ENCODE peak calls at places on chromosomes 3 and 15, in four cellular contexts. J is mesendoderm, G is H9, L is H1. P is an unnamed sample.

GRCh38 chr3:178078933-178079332 is 457.3 kb upstream of the KCNMB2 start:
- DNase-seq in J (no peak), L (no peak), G (no peak), P (peak)

GRCh38 chr15:52236015-52236414 is 44.8 kb upstream of the GNB5 start:
- DNase-seq in J (peak), G (no peak), L (no peak), P (no peak)

GRCh38 chr3:184651945-184652344 is 59.9 kb downstream of the MAGEF1 start:
- DNase-seq in J (no peak), G (no peak), L (no peak), P (no peak)

GRCh38 chr15:72784233-72784876 is 797 bp upstream of the ADPGK start:
- DNase-seq in J (peak), G (no peak), L (no peak), P (peak)

GRCh38 chr3:188002626-188003138 is 151.3 kb upstream of the LPP start:
- DNase-seq in L (no peak), G (no peak), J (no peak), P (no peak)

GRCh38 chr15:40762919-40763800 is 708 bp upstream of the GCHFR start:
- DNase-seq in L (no peak), J (peak), G (peak), P (peak)

GRCh38 chr15:93152264-93152884 is 63.4 kb upstream of the RGMA start:
- DNase-seq in L (no peak), G (no peak), J (no peak), P (no peak)

GRCh38 chr3:61521229-61521628 is 40.1 kb upstream of the PTPRG start:
- DNase-seq in G (peak), L (no peak), J (peak), P (no peak)

GRCh38 chr3:117398166-117398954 is 688.8 kb downstream of the TUSC7 start:
- DNase-seq in G (peak), L (peak), J (peak), P (no peak)

GRCh38 chr15:63860161-63860954 is 26.6 kb upstream of the HERC1 start:
- DNase-seq in L (no peak), G (no peak), J (no peak), P (no peak)

GRCh38 chr3:99645277-99646106 is 7.1 kb downstream of the COL8A1 start:
- DNase-seq in L (no peak), J (peak), G (peak), P (peak)

GRCh38 chr15:45180201-45180600 is 7.6 kb downstream of the SHF start:
- DNase-seq in J (no peak), L (no peak), G (no peak), P (no peak)

GRCh38 chr15:98774756-98775497 is 126.6 kb downstream of the IGF1R start:
- DNase-seq in G (no peak), L (no peak), J (no peak), P (peak)

GRCh38 chr15:98773616-98774015 is 125.3 kb downstream of the IGF1R start:
- DNase-seq in J (peak), G (no peak), L (no peak), P (no peak)

GRCh38 chr15:98770984-98771383 is 122.6 kb downstream of the IGF1R start:
- DNase-seq in J (no peak), G (no peak), L (no peak), P (no peak)

GRCh38 chr15:98771444-98772059 is 123.2 kb downstream of the IGF1R start:
- DNase-seq in G (no peak), J (no peak), L (no peak), P (peak)

DNA sequence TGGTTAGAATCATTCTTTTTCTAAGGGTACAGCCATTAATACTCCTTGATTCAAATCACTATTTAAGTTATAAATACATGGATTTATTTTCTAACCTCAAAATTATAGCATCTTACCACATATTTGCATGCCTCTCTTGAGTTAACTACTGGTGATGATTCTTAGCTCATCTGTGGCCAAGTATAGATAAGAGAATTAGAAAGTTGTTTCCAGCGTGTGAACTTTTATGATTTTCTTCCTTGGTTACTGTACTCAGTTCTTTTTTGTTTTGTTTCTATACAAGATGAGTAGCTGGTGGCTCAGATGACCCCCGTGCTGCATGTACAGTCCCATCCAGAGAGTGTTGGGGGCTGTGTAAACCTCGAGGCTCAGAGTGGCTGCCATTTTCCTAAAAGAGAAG is 124.6 kb downstream of the IGF1R start:
- DNase-seq in G (no peak), J (no peak), L (no peak), P (no peak)
- H3K56ac ChIP-seq in G (no peak), J (no peak), L (no peak), P (no peak)

GRCh38 chr3:43533009-43533408 is 88.8 kb downstream of the ANO10 start:
- DNase-seq in G (no peak), L (no peak), J (no peak), P (no peak)

GRCh38 chr3:43534676-43535075 is 87.1 kb downstream of the ANO10 start:
- DNase-seq in G (no peak), L (no peak), J (no peak), P (no peak)

GRCh38 chr3:43539321-43539720 is 82.5 kb downstream of the ANO10 start:
- DNase-seq in J (peak), L (peak), G (peak), P (no peak)

GRCh38 chr3:43540625-43541024 is 81.2 kb downstream of the ANO10 start:
- DNase-seq in J (no peak), G (no peak), L (no peak), P (peak)

GRCh38 chr3:43537206-43537605 is 84.6 kb downstream of the ANO10 start:
- DNase-seq in G (no peak), J (no peak), L (no peak), P (no peak)
- H3K56ac ChIP-seq in G (no peak), J (no peak), L (peak), P (no peak)

GRCh38 chr15:58999694-59000093 is 12.2 kb downstream of the RNF111 start:
- DNase-seq in L (no peak), G (no peak), J (no peak), P (no peak)

DNA sequence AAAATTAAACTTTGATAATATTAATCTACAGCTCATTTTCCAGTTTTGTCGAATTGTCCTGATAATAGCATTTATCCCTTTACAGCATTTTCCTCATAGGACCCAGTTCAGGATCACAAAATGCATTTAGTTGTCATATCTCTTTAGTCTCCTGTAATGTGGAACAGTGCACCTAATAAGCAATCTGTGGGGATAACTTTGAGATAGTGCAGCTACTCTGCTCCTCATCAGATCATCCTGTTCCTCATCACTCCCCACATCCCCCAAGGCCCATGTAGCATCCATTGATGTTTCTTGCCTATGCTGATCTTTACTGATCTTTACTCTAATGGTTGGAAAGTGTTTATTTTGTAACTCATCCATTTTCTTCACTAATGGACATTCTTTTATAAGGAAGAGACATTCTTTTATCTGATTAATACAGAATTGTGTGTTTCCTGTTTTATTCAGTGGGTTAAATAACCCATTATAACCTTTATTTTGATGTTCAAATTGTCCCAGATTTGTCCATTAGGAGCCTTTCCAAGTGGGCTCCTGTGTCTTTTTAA is 7.5 kb downstream of the RNF111 start:
- DNase-seq in J (no peak), L (no peak), G (no peak), P (no peak)
- H3K56ac ChIP-seq in J (no peak), L (no peak), G (no peak), P (no peak)

GRCh38 chr15:89114974-89115373 is 26.7 kb downstream of the ABHD2 start:
- DNase-seq in L (no peak), G (no peak), J (peak), P (peak)
- H3K56ac ChIP-seq in L (peak), G (no peak), J (no peak), P (no peak)